ENCODE peak calls at places on chromosomes 12 and 14, in seven cellular contexts. Y is glomerular endothelial cell, L is spleen, C is right atrium auricular region, K is WTC11, H is NCI-H2081, W is psoas muscle. O is an unnamed sample.

GRCh38 chr12:105769486-105769885 is 369.3 kb downstream of the NUAK1 start:
- DNase-seq in Y (no peak), L (no peak), C (no peak), K (no peak), H (no peak), W (no peak), O (no peak)

GRCh38 chr14:97107070-97107469 is 309.9 kb downstream of the VRK1 start:
- DNase-seq in Y (no peak), L (no peak), C (no peak), K (no peak), H (no peak), W (no peak), O (no peak)

GRCh38 chr14:90820958-90821357 is 4.7 kb upstream of the TTC7B start:
- DNase-seq in Y (no peak), L (peak), C (no peak), K (no peak), H (no peak), W (no peak), O (no peak)

GRCh38 chr12:113449839-113450238 is 21.8 kb downstream of the LHX5 start:
- DNase-seq in Y (no peak), L (no peak), C (no peak), K (no peak), H (no peak), W (no peak), O (no peak)

GRCh38 chr14:54864526-54864925 is 38.1 kb downstream of the GCH1 start:
- DNase-seq in Y (no peak), L (no peak), C (no peak), K (no peak), H (no peak), W (no peak), O (no peak)

GRCh38 chr12:6452245-6452731 is 446 bp downstream of the TAPBPL start:
- DNase-seq in Y (no peak), L (no peak), C (no peak), K (peak), H (peak), W (no peak), O (no peak)

GRCh38 chr12:103399986-103400385 is 95.8 kb downstream of the C12orf42 start:
- DNase-seq in Y (no peak), L (no peak), C (no peak), K (no peak), H (no peak), W (no peak), O (no peak)

GRCh38 chr12:2845280-2845679 is 10.4 kb upstream of the NRIP2 start:
- DNase-seq in Y (peak), L (no peak), C (no peak), K (no peak), H (no peak), W (no peak), O (peak)

GRCh38 chr14:55200646-55201045 is 9.3 kb upstream of the DLGAP5 start:
- DNase-seq in Y (no peak), L (no peak), C (no peak), K (no peak), H (no peak), W (no peak), O (no peak)